ENCODE peak calls at places on chromosomes 16 and 17, in four cellular contexts. One of them, this sample, is unnamed.

GRCh38 chr17:79081571-79082276 is 7.1 kb downstream of the ENGASE start:
- DNase-seq in GM12865: no peak
- DNase-seq in K562: no peak
- DNase-seq in AG04450: no peak
- DNase-seq in this sample: no peak

GRCh38 chr17:55053855-55054254 is 85.3 kb downstream of the STXBP4 start:
- DNase-seq in GM12865: no peak
- DNase-seq in K562: no peak
- DNase-seq in AG04450: no peak
- DNase-seq in this sample: no peak

GRCh38 chr16:19833581-19833980 is 51.1 kb downstream of the GPRC5B start:
- DNase-seq in GM12865: no peak
- DNase-seq in K562: no peak
- DNase-seq in AG04450: no peak
- DNase-seq in this sample: no peak

GRCh38 chr17:65099941-65100315 is 37.2 kb upstream of the RGS9 start:
- DNase-seq in GM12865: peak; percentile 93
- DNase-seq in K562: no peak
- DNase-seq in AG04450: no peak
- DNase-seq in this sample: no peak

GRCh38 chr17:81315170-81315884 is 20.2 kb upstream of the SLC38A10 start:
- DNase-seq in GM12865: no peak
- DNase-seq in K562: no peak
- DNase-seq in AG04450: no peak
- DNase-seq in this sample: no peak

GRCh38 chr16:1839554-1839953 is 12.5 kb downstream of the FAHD1 start:
- DNase-seq in GM12865: no peak
- DNase-seq in K562: no peak
- DNase-seq in AG04450: peak; percentile 11
- DNase-seq in this sample: no peak

GRCh38 chr17:33674685-33675084 is 381.6 kb upstream of the ASIC2 start:
- DNase-seq in GM12865: peak; percentile 70
- DNase-seq in K562: peak; percentile 66
- DNase-seq in AG04450: peak; percentile 2
- DNase-seq in this sample: peak; percentile 77

GRCh38 chr17:74283371-74283673 is 9.3 kb downstream of the DNAI2 start:
- DNase-seq in GM12865: no peak
- DNase-seq in K562: no peak
- DNase-seq in AG04450: no peak
- DNase-seq in this sample: no peak

GRCh38 chr16:31250782-31251384 is 8.9 kb upstream of the ITGAM start:
- DNase-seq in GM12865: no peak
- DNase-seq in K562: no peak
- DNase-seq in AG04450: no peak
- DNase-seq in this sample: no peak
- TF ChIP-seq CTCF in GM12865: no peak
- TF ChIP-seq CTCF in K562: no peak
- TF ChIP-seq CTCF in AG04450: no peak
- TF ChIP-seq CTCF in this sample: no peak

DNA sequence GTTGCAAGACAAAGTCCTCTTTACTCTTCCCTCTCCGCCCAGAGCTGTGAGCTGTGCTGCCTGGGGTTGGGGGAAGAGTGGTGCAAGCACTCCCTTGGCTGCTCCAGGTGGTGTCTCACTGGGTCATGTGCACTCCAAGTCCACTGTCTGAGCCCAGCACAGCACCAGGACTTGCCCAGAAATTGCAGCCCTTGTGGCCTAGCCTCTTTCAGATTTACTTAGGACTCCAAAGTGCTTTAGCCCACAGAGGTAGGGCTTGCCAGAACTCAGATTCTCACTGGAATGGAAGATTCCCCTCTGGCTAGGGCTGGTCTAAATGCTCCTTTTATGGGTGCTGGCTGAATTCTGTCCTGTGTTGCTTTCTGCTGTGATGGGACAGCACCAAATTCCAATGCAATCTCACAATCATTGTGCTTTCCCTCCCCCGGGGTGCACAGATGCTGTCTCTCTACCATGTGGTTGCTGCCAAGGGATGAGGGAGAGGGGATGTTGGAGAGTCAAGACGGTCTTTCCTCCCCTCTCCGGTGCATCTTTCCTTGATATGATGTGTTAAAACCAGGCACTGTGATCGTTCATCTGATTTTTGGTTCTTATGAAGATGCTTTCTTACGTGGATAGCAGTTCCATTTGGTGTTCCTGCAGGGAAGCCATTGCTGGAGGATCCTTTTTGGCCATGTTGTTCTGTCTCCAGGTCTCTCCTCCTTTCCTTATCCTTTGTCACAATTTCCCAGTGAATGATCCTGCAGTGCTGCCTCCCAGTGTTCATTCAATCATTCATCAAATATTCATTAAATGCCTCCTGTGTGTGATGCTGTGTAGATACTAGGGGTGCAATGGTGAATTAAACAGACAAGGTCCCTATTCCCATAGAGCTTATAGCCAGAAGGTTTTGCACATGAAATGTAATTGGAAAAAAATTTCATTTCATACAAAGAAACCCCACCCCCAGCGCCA is 216.3 kb downstream of the SPECC1 start:
- DNase-seq in GM12865: no peak
- DNase-seq in K562: no peak
- DNase-seq in AG04450: no peak
- DNase-seq in this sample: no peak
- TF ChIP-seq CTCF in GM12865: no peak
- TF ChIP-seq CTCF in K562: no peak
- TF ChIP-seq CTCF in AG04450: peak; percentile 24
- TF ChIP-seq CTCF in this sample: no peak

GRCh38 chr16:85289760-85290625 is 177.7 kb upstream of the CIBAR2 start:
- DNase-seq in GM12865: no peak
- DNase-seq in K562: no peak
- DNase-seq in AG04450: no peak
- DNase-seq in this sample: no peak
- TF ChIP-seq CTCF in GM12865: no peak
- TF ChIP-seq CTCF in K562: peak; percentile 11
- TF ChIP-seq CTCF in AG04450: no peak
- TF ChIP-seq CTCF in this sample: no peak

DNA sequence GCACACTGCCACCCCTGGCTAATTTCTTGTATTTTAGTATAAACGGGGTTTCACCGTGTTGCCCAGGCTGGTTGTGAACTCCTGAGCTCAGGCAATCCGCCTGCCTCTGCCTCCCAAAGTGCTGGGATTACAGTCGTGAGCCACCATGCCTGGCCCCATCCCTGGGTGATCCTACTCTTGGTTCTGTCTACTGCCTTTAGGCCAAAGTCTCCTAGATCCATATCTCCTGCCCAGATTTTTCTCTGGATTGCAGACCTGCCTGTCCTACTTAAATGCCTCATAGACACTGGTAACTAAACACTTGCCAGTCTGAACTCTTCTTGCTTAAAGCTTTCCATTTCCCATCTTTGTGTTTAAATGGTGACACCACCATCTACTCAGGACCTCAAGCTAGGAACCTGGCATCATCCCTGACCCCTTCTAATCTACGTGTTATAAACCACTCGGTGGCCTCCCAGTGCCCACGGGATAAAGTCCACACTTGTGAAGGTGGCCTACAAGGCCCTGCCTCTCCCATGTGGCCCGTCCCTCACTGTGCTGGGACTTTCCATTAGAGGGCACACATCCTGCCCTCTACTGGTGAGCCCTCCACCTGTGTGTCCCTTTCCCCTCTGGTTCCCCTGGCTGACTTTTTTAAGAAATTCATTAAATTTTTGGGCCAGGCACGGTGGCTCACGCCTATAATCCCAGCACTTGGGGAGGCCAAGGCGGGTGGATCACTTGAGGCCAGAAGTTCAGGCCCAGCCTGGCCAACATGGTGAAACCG is 51.1 kb downstream of the USP43 start:
- DNase-seq in GM12865: no peak
- DNase-seq in K562: no peak
- DNase-seq in AG04450: no peak
- DNase-seq in this sample: no peak
- TF ChIP-seq CTCF in GM12865: peak; percentile 6
- TF ChIP-seq CTCF in K562: peak; percentile 22
- TF ChIP-seq CTCF in AG04450: no peak
- TF ChIP-seq CTCF in this sample: no peak

GRCh38 chr16:85057212-85057889 is 29.8 kb downstream of the KIAA0513 start:
- DNase-seq in GM12865: peak; percentile 36
- DNase-seq in K562: peak; percentile 78
- DNase-seq in AG04450: no peak
- DNase-seq in this sample: no peak

GRCh38 chr16:85055503-85056210 is 28.1 kb downstream of the KIAA0513 start:
- DNase-seq in GM12865: peak; percentile 91
- DNase-seq in K562: peak; percentile 58
- DNase-seq in AG04450: no peak
- DNase-seq in this sample: no peak

GRCh38 chr16:85057948-85058347 is 30.4 kb downstream of the KIAA0513 start:
- DNase-seq in GM12865: peak; percentile 66
- DNase-seq in K562: no peak
- DNase-seq in AG04450: no peak
- DNase-seq in this sample: no peak

GRCh38 chr16:85054948-85055502 is 27.4 kb downstream of the KIAA0513 start:
- DNase-seq in GM12865: no peak
- DNase-seq in K562: no peak
- DNase-seq in AG04450: no peak
- DNase-seq in this sample: no peak

DNA sequence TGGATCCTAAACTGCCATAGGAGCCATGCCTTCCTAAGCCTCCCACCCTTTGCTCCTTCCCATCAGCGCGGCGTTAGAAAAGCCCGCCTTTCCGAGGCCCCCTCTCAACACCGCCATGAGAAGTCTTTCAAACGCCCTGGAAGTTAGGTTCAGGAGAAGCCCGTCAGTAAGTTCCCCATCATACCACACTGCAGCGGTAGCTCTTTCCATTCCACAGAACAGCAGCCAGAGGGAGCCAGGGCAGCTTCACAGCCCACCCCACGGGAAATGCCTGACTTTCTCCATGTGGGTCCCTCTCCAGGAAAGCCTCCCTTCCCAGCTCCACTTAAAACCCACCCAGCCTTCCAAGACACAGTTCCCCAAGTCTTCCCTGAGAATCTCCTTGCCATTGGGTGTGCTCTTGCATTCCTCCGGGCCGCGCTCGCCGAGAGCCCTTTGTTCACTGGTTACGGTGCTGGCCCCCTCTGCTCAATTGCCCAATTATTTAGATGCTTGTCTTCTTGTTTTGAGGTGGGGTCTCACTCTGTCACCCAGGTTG is 28.7 kb downstream of the KIAA0513 start:
- DNase-seq in GM12865: no peak
- DNase-seq in K562: peak; percentile 56
- DNase-seq in AG04450: no peak
- DNase-seq in this sample: no peak
- TF ChIP-seq CTCF in GM12865: no peak
- TF ChIP-seq CTCF in K562: peak; percentile 70
- TF ChIP-seq CTCF in AG04450: peak; percentile 56
- TF ChIP-seq CTCF in this sample: no peak

GRCh38 chr16:27980076-27980775 is 83.3 kb downstream of the GSG1L start:
- DNase-seq in GM12865: no peak
- DNase-seq in K562: no peak
- DNase-seq in AG04450: no peak
- DNase-seq in this sample: no peak
- TF ChIP-seq CTCF in GM12865: no peak
- TF ChIP-seq CTCF in K562: no peak
- TF ChIP-seq CTCF in AG04450: no peak
- TF ChIP-seq CTCF in this sample: no peak